ENCODE peak calls at places on chromosomes 2 and 18, in ten cellular contexts. X is suprapubic skin, E is GM04504, J is neural crest cell, L is iPS DF 6.9, D is SJCRH30, U is AG08396, O is activated T-cell treated with anti-CD3 and anti-CD28 coated beads for 1 hour, Z is right cardiac atrium, W is HFF-Myc. A is an unnamed sample.

GRCh38 chr2:55809875-55810620 is 113.5 kb downstream of the EFEMP1 start:
- DNase-seq in X (no peak), J (no peak), W (no peak), O (no peak), U (peak; percentile 5), D (no peak), Z (peak; percentile 34), L (no peak), E (peak; percentile 34), A (no peak)

GRCh38 chr2:25279091-25279651 is 62.6 kb downstream of the DNMT3A start:
- DNase-seq in E (no peak), X (peak; percentile 86), O (no peak), L (no peak), W (no peak), J (no peak), U (peak; percentile 50), Z (peak; percentile 77), D (peak; percentile 87), A (peak; percentile 86)

GRCh38 chr2:26811261-26811660 is 25.4 kb downstream of the CENPA start:
- DNase-seq in X (peak; percentile 34), O (no peak), U (no peak), W (no peak), L (no peak), Z (no peak), J (no peak), D (no peak), E (no peak), A (no peak)

GRCh38 chr2:3527886-3528785 is 8.8 kb upstream of the ADI1 start:
- DNase-seq in U (no peak), J (no peak), E (no peak), X (no peak), Z (no peak), W (no peak), D (no peak), L (no peak), O (no peak), A (no peak)

GRCh38 chr2:127348421-127349000 is 39.3 kb downstream of the MAP3K2 start:
- DNase-seq in W (no peak), O (no peak), U (peak; percentile 9), Z (no peak), J (no peak), X (no peak), E (no peak), L (no peak), D (no peak), A (no peak)

GRCh38 chr2:17827306-17827705 is 11.0 kb downstream of the MSGN1 start:
- DNase-seq in X (no peak), O (no peak), E (no peak), L (no peak), W (no peak), Z (no peak), J (no peak), U (no peak), D (no peak), A (no peak)

GRCh38 chr2:230987137-230988020 is 8.5 kb upstream of the SPATA3 start:
- DNase-seq in D (peak; percentile 86), J (peak; percentile 93), Z (peak; percentile 75), W (peak; percentile 31), E (peak; percentile 40), U (peak; percentile 95), X (peak; percentile 87), L (peak; percentile 63), O (peak; percentile 80), A (peak; percentile 78)

GRCh38 chr18:71374294-71374693 is 1085.4 kb downstream of the SOCS6 start:
- DNase-seq in U (no peak), Z (no peak), L (no peak), D (no peak), X (no peak), E (no peak), O (no peak), J (no peak), W (no peak), A (no peak)

GRCh38 chr18:44912740-44913478 is 232.2 kb downstream of the SETBP1 start:
- DNase-seq in E (no peak), U (no peak), L (no peak), J (no peak), W (no peak), X (no peak), O (no peak), Z (no peak), D (peak; percentile 23), A (no peak)

GRCh38 chr18:63320690-63321265 is 1.2 kb upstream of the BCL2 start:
- DNase-seq in O (peak; percentile 17), U (no peak), L (no peak), E (no peak), W (no peak), X (peak; percentile 84), J (peak; percentile 18), Z (peak; percentile 38), D (peak; percentile 33), A (peak; percentile 59)

GRCh38 chr18:7084080-7084765 is 33.4 kb downstream of the LAMA1 start:
- DNase-seq in O (no peak), Z (no peak), W (no peak), D (no peak), X (no peak), U (no peak), E (peak; percentile 4), L (no peak), J (no peak), A (no peak)

GRCh38 chr18:10499230-10499629 is 26.6 kb upstream of the NAPG start:
- DNase-seq in L (no peak), O (no peak), D (no peak), U (no peak), X (no peak), W (no peak), Z (no peak), E (no peak), J (no peak), A (no peak)

GRCh38 chr2:16650287-16651249 is 15.1 kb downstream of the CYRIA start:
- DNase-seq in E (no peak), Z (no peak), O (no peak), L (no peak), D (peak; percentile 42), W (no peak), X (no peak), J (no peak), U (peak; percentile 41), A (no peak)

GRCh38 chr2:174631009-174631981 is 33.7 kb upstream of the WIPF1 start:
- DNase-seq in Z (no peak), X (no peak), L (no peak), D (no peak), J (no peak), W (no peak), O (no peak), U (peak; percentile 38), E (peak; percentile 70), A (no peak)

GRCh38 chr18:72114801-72115594 is 429.1 kb downstream of the CBLN2 start:
- DNase-seq in D (no peak), U (no peak), O (no peak), E (no peak), L (no peak), J (no peak), X (no peak), W (no peak), Z (no peak), A (no peak)

GRCh38 chr2:19574788-19575260 is 216.4 kb upstream of the OSR1 start:
- DNase-seq in L (no peak), Z (peak; percentile 74), J (no peak), O (no peak), E (peak; percentile 82), W (peak; percentile 96), D (no peak), X (peak; percentile 86), U (peak; percentile 54), A (no peak)

GRCh38 chr2:195202163-195202845 is 454.7 kb upstream of the SLC39A10 start:
- DNase-seq in U (no peak), E (no peak), Z (no peak), O (no peak), J (no peak), X (no peak), L (no peak), W (no peak), D (no peak), A (no peak)

GRCh38 chr2:102037681-102038080 is 45.9 kb downstream of the IL1R2 start:
- DNase-seq in E (peak; percentile 59), D (no peak), O (no peak), J (no peak), Z (no peak), U (no peak), W (no peak), L (no peak), X (no peak), A (no peak)

GRCh38 chr2:231138699-231139098 is 13.9 kb upstream of the HTR2B start:
- DNase-seq in W (no peak), J (no peak), L (no peak), D (peak; percentile 99), U (no peak), O (no peak), Z (no peak), X (no peak), E (no peak), A (no peak)

GRCh38 chr2:240215676-240216051 is 75.2 kb upstream of the OTOS start:
- DNase-seq in U (no peak), D (no peak), J (no peak), E (no peak), Z (no peak), X (peak; percentile 62), O (no peak), W (no peak), L (no peak), A (peak; percentile 5)

GRCh38 chr2:241975593-241976284 is 106.2 kb downstream of the RTP5 start:
- DNase-seq in W (no peak), D (no peak), X (peak; percentile 67), U (no peak), O (no peak), Z (no peak), E (no peak), L (no peak), J (no peak), A (no peak)

GRCh38 chr18:11320981-11321380 is 171.6 kb upstream of the PIEZO2 start:
- DNase-seq in U (peak; percentile 22), E (peak; percentile 65), W (peak; percentile 90), D (peak; percentile 14), X (no peak), Z (no peak), O (no peak), L (no peak), J (no peak), A (no peak)

GRCh38 chr18:50629148-50629631 is 69.3 kb downstream of the MAPK4 start:
- DNase-seq in E (no peak), D (no peak), L (no peak), Z (no peak), W (no peak), O (no peak), U (no peak), X (no peak), J (no peak), A (no peak)

GRCh38 chr2:20578895-20579825 is 71.7 kb downstream of the HS1BP3 start:
- DNase-seq in J (peak; percentile 52), D (peak; percentile 100), Z (peak; percentile 88), U (peak; percentile 87), O (no peak), L (no peak), W (peak; percentile 91), E (peak; percentile 89), X (peak; percentile 87), A (peak; percentile 68)

GRCh38 chr2:195094330-195094729 is 562.7 kb upstream of the SLC39A10 start:
- DNase-seq in X (no peak), O (no peak), E (no peak), J (no peak), U (peak; percentile 2), L (no peak), Z (no peak), W (no peak), D (no peak), A (no peak)

GRCh38 chr2:27485496-27485895 is 4.0 kb downstream of the IFT172 start:
- DNase-seq in U (no peak), D (no peak), W (no peak), X (no peak), E (no peak), Z (no peak), O (no peak), J (no peak), L (no peak), A (no peak)

GRCh38 chr2:227363756-227364155 is 15.3 kb downstream of the TM4SF20 start:
- DNase-seq in O (no peak), L (no peak), U (no peak), D (no peak), E (no peak), Z (no peak), X (no peak), J (no peak), W (no peak), A (no peak)

GRCh38 chr18:61948842-61949438 is 56.1 kb upstream of the RNF152 start:
- DNase-seq in X (no peak), L (no peak), D (peak; percentile 29), W (no peak), U (no peak), Z (no peak), O (no peak), E (no peak), J (no peak), A (no peak)

A was measured in left lung.